ENCODE peak calls at places on chromosomes 16 and 17, in nine cellular contexts. Q is PC-9, V is neural progenitor cell, U is suprapubic skin, P is heart right ventricle, H is A549, I is adrenal gland, J is lung, Y is ovary. A is an unnamed sample.

GRCh38 chr17:77125432-77125901 is 15.3 kb upstream of the SEC14L1 start:
- DNase-seq in J (no peak), I (no peak), Q (peak), V (no peak), U (no peak), H (peak), Y (no peak), P (no peak), A (no peak)

GRCh38 chr17:50834786-50835562 is 412 bp upstream of the WFIKKN2 start:
- DNase-seq in I (peak), Y (peak), H (no peak), P (no peak), Q (no peak), V (peak), U (peak), J (no peak), A (no peak)

GRCh38 chr17:49764559-49765180 is 739 bp upstream of the FAM117A start:
- DNase-seq in Q (no peak), P (no peak), I (no peak), U (no peak), Y (no peak), V (no peak), J (no peak), H (no peak), A (peak)

GRCh38 chr17:68491864-68492263 is 20.4 kb upstream of the PRKAR1A start:
- DNase-seq in V (no peak), U (peak), Y (peak), I (peak), J (peak), Q (peak), P (peak), H (no peak), A (peak)

GRCh38 chr16:21656795-21657768 is 4.7 kb upstream of the IGSF6 start:
- DNase-seq in U (no peak), V (peak), J (no peak), I (no peak), P (no peak), Q (peak), Y (no peak), H (peak), A (peak)

GRCh38 chr16:67967183-67967955 is 1.1 kb downstream of the SLC12A4 start:
- DNase-seq in Y (no peak), U (peak), J (no peak), Q (no peak), I (no peak), P (no peak), V (no peak), H (no peak), A (no peak)

GRCh38 chr17:58301504-58302150 is 20.9 kb upstream of the MPO start:
- DNase-seq in J (peak), Y (no peak), I (no peak), H (no peak), P (no peak), V (no peak), Q (no peak), U (no peak), A (no peak)

GRCh38 chr16:86578499-86579267 is at the start of gene FOXL1:
- DNase-seq in Y (no peak), J (no peak), I (no peak), P (peak), V (peak), Q (no peak), U (no peak), H (no peak), A (no peak)

GRCh38 chr16:21223787-21224186 is 9.7 kb upstream of the ANKS4B start:
- DNase-seq in V (no peak), Y (no peak), H (no peak), U (no peak), P (no peak), Q (no peak), J (no peak), I (no peak), A (no peak)

GRCh38 chr17:13337864-13338371 is 263.8 kb downstream of the HS3ST3A1 start:
- DNase-seq in H (peak), I (peak), J (no peak), Y (no peak), U (no peak), Q (peak), V (peak), P (no peak), A (peak)

GRCh38 chr17:2057714-2058520 is 3.0 kb downstream of the HIC1 start:
- DNase-seq in Y (peak), V (no peak), I (peak), H (no peak), Q (no peak), J (no peak), U (peak), P (no peak), A (peak)

GRCh38 chr16:47258874-47259461 is 115.2 kb upstream of the NETO2 start:
- DNase-seq in P (no peak), U (no peak), I (no peak), H (peak), Q (no peak), Y (no peak), V (peak), J (no peak), A (no peak)

GRCh38 chr17:6456321-6456720 is 12.1 kb downstream of the PIMREG start:
- DNase-seq in V (no peak), J (no peak), P (no peak), Y (peak), U (no peak), H (no peak), Q (no peak), I (no peak), A (no peak)

GRCh38 chr17:48547839-48548686 is 3.2 kb upstream of the HOXB2 start:
- DNase-seq in P (no peak), V (peak), J (no peak), U (no peak), Q (no peak), Y (no peak), H (no peak), I (peak), A (no peak)

GRCh38 chr17:70621593-70621992 is 452.3 kb downstream of the KCNJ2 start:
- DNase-seq in H (no peak), P (no peak), U (no peak), Q (no peak), J (no peak), I (no peak), V (peak), Y (no peak), A (no peak)

GRCh38 chr16:86431540-86431939 is 78.8 kb upstream of the FOXF1 start:
- DNase-seq in J (no peak), U (no peak), H (no peak), Y (no peak), I (no peak), P (no peak), Q (no peak), V (no peak), A (no peak)

GRCh38 chr17:65550075-65550635 is 11.3 kb downstream of the AXIN2 start:
- DNase-seq in Q (no peak), Y (no peak), I (no peak), H (no peak), P (no peak), J (no peak), V (peak), U (no peak), A (no peak)

GRCh38 chr17:56681561-56682266 is 88.2 kb downstream of the NOG start:
- DNase-seq in V (no peak), U (no peak), Q (peak), I (no peak), P (no peak), H (no peak), Y (no peak), J (no peak), A (no peak)

GRCh38 chr17:78034429-78035091 is 76.1 kb downstream of the TNRC6C start:
- DNase-seq in P (no peak), Q (no peak), V (no peak), J (no peak), I (no peak), Y (no peak), H (peak), U (no peak), A (no peak)

GRCh38 chr17:8470447-8471047 is 34.9 kb downstream of the NDEL1 start:
- DNase-seq in V (no peak), H (no peak), U (no peak), P (peak), I (peak), Q (no peak), Y (peak), J (no peak), A (no peak)

GRCh38 chr17:9973689-9974459 is 68.8 kb upstream of the RCVRN start:
- DNase-seq in I (no peak), J (no peak), H (no peak), V (no peak), U (no peak), Y (no peak), P (no peak), Q (no peak), A (no peak)

GRCh38 chr16:3589001-3589400 is 11.8 kb upstream of the NLRC3 start:
- DNase-seq in J (no peak), Q (no peak), H (no peak), I (no peak), V (no peak), U (no peak), Y (no peak), P (no peak), A (no peak)

GRCh38 chr16:15899538-15900100 is 11.2 kb upstream of the CEP20 start:
- DNase-seq in U (no peak), J (peak), P (no peak), H (peak), Q (peak), I (peak), Y (no peak), V (no peak), A (peak)

GRCh38 chr16:48383204-48383876 is 1.9 kb downstream of the SIAH1 start:
- DNase-seq in Q (no peak), I (no peak), H (no peak), J (no peak), U (no peak), P (no peak), Y (no peak), V (no peak), A (no peak)

GRCh38 chr17:43756176-43756575 is 2.4 kb downstream of the SOST start:
- DNase-seq in H (no peak), U (no peak), Q (no peak), I (no peak), V (no peak), Y (no peak), P (no peak), J (no peak), A (no peak)

GRCh38 chr16:31298958-31299357 is 39.2 kb downstream of the ITGAM start:
- DNase-seq in H (peak), U (no peak), I (no peak), Y (no peak), P (no peak), J (no peak), Q (no peak), V (no peak), A (no peak)

GRCh38 chr17:76575570-76575969 is 10.1 kb downstream of the ST6GALNAC2 start:
- DNase-seq in H (no peak), P (no peak), Y (no peak), Q (no peak), U (no peak), V (no peak), I (no peak), J (no peak), A (no peak)

GRCh38 chr16:86662195-86662594 is 83.8 kb downstream of the FOXL1 start:
- DNase-seq in Q (no peak), I (no peak), Y (no peak), V (no peak), H (no peak), J (no peak), U (no peak), P (no peak), A (no peak)

GRCh38 chr17:7281074-7281952 is at the start of gene SLC2A4:
- DNase-seq in P (peak), U (peak), J (peak), V (peak), H (peak), Y (peak), I (peak), Q (peak), A (peak)

GRCh38 chr16:10180042-10180770 is 2.0 kb downstream of the GRIN2A start:
- DNase-seq in J (no peak), Q (no peak), Y (no peak), V (no peak), I (no peak), P (no peak), H (no peak), U (no peak), A (no peak)

GRCh38 chr17:66302761-66303626 is 581 bp downstream of the PRKCA start:
- DNase-seq in Y (peak), Q (peak), H (peak), V (peak), P (peak), J (peak), I (peak), U (peak), A (peak)

GRCh38 chr17:40416671-40417070 is 1.0 kb downstream of the TOP2A start:
- DNase-seq in H (no peak), I (no peak), J (no peak), P (no peak), Q (no peak), U (no peak), V (no peak), Y (no peak), A (no peak)

GRCh38 chr16:9049241-9049640 is 42.2 kb upstream of the HAPSTR1 start:
- DNase-seq in I (no peak), Q (no peak), U (no peak), H (no peak), Y (no peak), P (no peak), J (no peak), V (no peak), A (no peak)

GRCh38 chr17:26962255-26963162 is 331.4 kb upstream of the WSB1 start:
- DNase-seq in P (no peak), I (no peak), U (no peak), Q (no peak), J (no peak), H (no peak), V (peak), Y (no peak), A (no peak)

GRCh38 chr16:81445143-81445922 is 725 bp downstream of the CMIP start:
- DNase-seq in P (peak), J (no peak), Y (peak), U (no peak), Q (peak), V (peak), H (no peak), I (peak), A (peak)

GRCh38 chr16:56964243-56965148 is 2.7 kb downstream of the CETP start:
- DNase-seq in I (peak), H (peak), P (peak), Q (peak), V (peak), U (peak), Y (peak), J (peak), A (peak)

GRCh38 chr16:894841-895240 is 75.9 kb downstream of the LMF1 start:
- DNase-seq in V (no peak), H (no peak), I (no peak), J (no peak), Y (no peak), U (no peak), P (no peak), Q (no peak), A (no peak)

GRCh38 chr16:56549744-56550385 is 15.0 kb upstream of the MT4 start:
- DNase-seq in Y (no peak), I (no peak), J (no peak), H (no peak), P (no peak), V (no peak), U (no peak), Q (no peak), A (no peak)

GRCh38 chr16:22924492-22924891 is 110.5 kb downstream of the HS3ST2 start:
- DNase-seq in Q (no peak), P (no peak), J (no peak), V (no peak), H (no peak), U (no peak), Y (no peak), I (no peak), A (peak)
- H3K27ac ChIP-seq in Q (no peak), P (no peak), J (no peak), V (no peak), H (no peak), U (no peak), Y (no peak), I (no peak), A (no peak)

DNA sequence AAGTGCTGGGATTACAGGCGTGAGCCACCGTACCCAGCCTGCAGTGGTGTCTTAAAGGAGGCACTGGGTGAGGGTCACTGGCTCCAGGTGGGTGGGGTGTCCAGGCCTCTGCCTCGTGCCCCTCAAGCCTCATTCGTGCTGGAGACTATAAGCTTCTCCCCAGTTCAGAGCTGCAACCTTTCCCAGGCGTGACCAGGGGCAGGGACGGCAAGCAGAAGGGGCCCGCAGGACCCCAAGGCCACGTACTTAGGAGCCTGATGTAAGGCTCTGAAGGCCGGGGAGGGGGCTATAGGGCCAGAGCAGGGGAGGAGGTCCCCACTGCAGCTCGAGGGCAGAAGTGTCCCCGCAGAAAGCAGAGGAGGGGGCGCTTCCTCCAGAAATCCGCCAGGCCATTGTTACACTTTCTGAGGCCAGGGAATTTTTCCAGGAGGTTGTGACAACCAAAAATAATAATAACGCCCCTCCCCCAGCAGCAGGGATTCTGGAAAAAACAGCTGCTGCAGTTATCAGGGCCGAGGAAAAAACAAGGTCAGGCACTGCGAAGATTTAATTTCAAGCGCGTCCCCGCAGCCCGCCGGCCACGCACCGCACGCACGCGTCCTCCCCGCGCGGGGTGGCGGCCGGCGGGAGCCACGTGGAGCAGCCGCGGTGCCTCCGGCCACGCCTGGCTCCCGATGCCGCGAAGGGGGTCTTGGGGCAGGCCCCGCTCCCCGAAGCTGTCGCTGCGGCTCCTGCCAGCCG is 45.7 kb upstream of the SLC38A10 start:
- DNase-seq in P (no peak), Y (peak), Q (no peak), H (no peak), V (no peak), U (no peak), J (no peak), I (peak), A (peak)
- H3K27ac ChIP-seq in P (peak), Y (peak), Q (peak), H (peak), V (no peak), U (peak), J (peak), I (no peak), A (peak)

GRCh38 chr17:16975744-16976625 is 4.1 kb upstream of the TNFRSF13B start:
- DNase-seq in U (no peak), J (no peak), Y (no peak), I (no peak), V (no peak), Q (no peak), H (no peak), P (no peak), A (no peak)

GRCh38 chr17:16975266-16975651 is 3.3 kb upstream of the TNFRSF13B start:
- DNase-seq in U (no peak), V (no peak), P (no peak), Y (no peak), H (no peak), J (no peak), Q (no peak), I (no peak), A (no peak)

GRCh38 chr17:16973760-16974540 is 2.0 kb upstream of the TNFRSF13B start:
- DNase-seq in V (no peak), J (no peak), P (no peak), Q (no peak), I (no peak), U (no peak), Y (no peak), H (no peak), A (no peak)

GRCh38 chr17:16976686-16977550 is 5.0 kb upstream of the TNFRSF13B start:
- DNase-seq in J (no peak), Q (no peak), Y (no peak), V (no peak), I (no peak), H (no peak), U (no peak), P (no peak), A (no peak)

DNA sequence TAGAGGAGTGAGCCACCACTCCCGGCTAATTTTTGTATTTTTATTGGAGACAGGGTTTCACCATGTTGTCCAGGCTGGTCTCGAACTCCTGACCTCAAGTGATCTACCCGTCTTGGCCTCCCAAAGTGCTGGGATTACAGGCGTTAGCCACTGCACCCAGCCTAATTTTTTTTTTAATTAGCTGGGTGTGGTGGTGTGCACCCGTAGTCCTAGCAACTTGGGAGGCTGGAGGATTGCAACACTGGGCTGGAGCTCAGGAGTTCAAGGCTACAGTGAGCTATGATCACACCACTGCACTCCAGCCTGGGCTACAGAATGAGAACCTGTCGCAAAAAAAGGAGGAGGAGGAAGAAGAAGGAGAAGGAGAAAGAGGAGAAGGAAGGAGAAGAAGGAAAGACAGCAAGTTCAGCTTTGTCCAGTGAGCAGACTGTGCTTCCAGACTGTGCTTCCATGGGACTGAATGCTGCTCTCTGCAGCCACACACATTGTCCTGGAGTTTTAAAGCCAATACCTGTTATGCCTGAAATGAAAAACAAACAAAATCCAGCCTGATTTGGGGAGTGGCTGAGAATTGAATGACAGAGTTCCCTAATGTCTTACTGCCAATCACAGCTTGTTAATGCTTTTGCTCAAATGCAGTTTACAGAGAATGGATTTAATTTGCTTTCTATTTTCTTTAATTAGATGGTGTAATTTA is 2.8 kb upstream of the TNFRSF13B start:
- DNase-seq in I (no peak), U (no peak), Q (no peak), H (no peak), J (no peak), V (no peak), Y (no peak), P (no peak), A (no peak)
- H3K27ac ChIP-seq in I (no peak), U (no peak), Q (no peak), H (no peak), J (no peak), V (no peak), Y (no peak), P (no peak), A (no peak)

GRCh38 chr17:17847726-17848125 is 10.9 kb upstream of the SREBF1 start:
- DNase-seq in P (no peak), Q (no peak), J (no peak), V (no peak), H (no peak), I (no peak), Y (no peak), U (no peak), A (no peak)

GRCh38 chr17:17848311-17848710 is 11.5 kb upstream of the SREBF1 start:
- DNase-seq in P (no peak), Q (no peak), U (no peak), J (no peak), H (no peak), V (no peak), Y (no peak), I (no peak), A (no peak)

GRCh38 chr17:17849863-17850373 is 13.1 kb upstream of the SREBF1 start:
- DNase-seq in H (peak), P (no peak), J (no peak), I (no peak), V (peak), Y (peak), U (no peak), Q (peak), A (no peak)

GRCh38 chr17:17851101-17851500 is 14.3 kb upstream of the SREBF1 start:
- DNase-seq in I (no peak), J (no peak), H (no peak), P (no peak), Q (no peak), U (no peak), Y (no peak), V (no peak), A (no peak)

DNA sequence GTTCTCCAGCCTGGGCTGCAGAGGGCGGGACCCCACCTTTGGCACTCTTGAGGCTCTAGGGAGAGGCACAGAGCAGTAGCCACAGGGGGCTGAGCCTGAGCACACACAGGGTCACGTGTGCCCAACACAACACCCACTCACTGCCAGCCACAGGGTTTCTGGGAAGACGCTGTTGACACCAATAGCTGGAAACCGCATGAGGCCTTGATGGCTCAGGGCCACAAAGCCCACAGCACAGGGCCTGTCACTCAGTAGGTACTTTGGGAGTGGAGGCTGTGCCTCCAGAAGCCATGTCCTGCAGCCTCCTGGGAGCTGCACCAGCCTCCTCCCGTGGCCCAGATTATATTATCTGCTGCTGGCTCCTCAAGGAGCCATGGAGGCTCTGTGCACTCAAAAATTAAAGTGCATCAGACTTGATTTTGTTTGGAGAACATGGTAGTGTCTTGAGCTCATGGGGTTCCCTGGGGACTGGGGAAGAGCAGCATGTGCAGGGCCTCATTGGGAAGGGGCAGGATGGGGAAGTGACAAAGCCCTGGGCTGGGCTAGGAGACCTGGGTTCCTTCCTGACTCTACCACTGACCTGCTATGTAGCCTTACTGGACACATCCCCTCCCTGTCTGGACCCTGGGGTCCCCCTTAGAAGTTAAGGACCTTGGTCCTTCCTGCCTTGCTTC is 12.5 kb upstream of the SREBF1 start:
- DNase-seq in U (no peak), Q (no peak), P (peak), V (no peak), J (peak), H (no peak), I (peak), Y (peak), A (no peak)
- H3K27ac ChIP-seq in U (peak), Q (no peak), P (peak), V (no peak), J (peak), H (peak), I (peak), Y (peak), A (peak)

A was measured in body of pancreas.